ENCODE peak calls at places on chromosome 6, in seven cellular contexts. W, H, T, U, V, E and A are unnamed samples.

GRCh38 chr6:52301326-52301725 is 16.8 kb upstream of the MCM3 start:
- DNase-seq in W (no peak), H (no peak), T (no peak), U (no peak), V (no peak), E (no peak), A (no peak)

GRCh38 chr6:21594427-21595264 is 1.1 kb downstream of the SOX4 start:
- DNase-seq in W (peak), H (peak), T (peak), U (peak), V (peak), E (peak), A (peak)

GRCh38 chr6:159062564-159062945 is 17.8 kb upstream of the TAGAP start:
- DNase-seq in W (peak), H (no peak), T (no peak), U (no peak), V (no peak), E (no peak), A (peak)

GRCh38 chr6:27149140-27149539 is 98.4 kb upstream of the PRSS16 start:
- DNase-seq in W (peak), H (no peak), T (no peak), U (no peak), V (no peak), E (no peak), A (no peak)

GRCh38 chr6:40693767-40694166 is 106.6 kb upstream of the LRFN2 start:
- DNase-seq in W (no peak), H (no peak), T (no peak), U (no peak), V (no peak), E (no peak), A (no peak)

GRCh38 chr6:161301338-161301737 is 27.5 kb upstream of the AGPAT4 start:
- DNase-seq in W (no peak), H (no peak), T (peak), U (no peak), V (no peak), E (no peak), A (no peak)

GRCh38 chr6:125995972-125996580 is 9.7 kb downstream of the TRMT11 start:
- DNase-seq in W (peak), H (peak), T (peak), U (peak), V (peak), E (peak), A (peak)

GRCh38 chr6:16562498-16562897 is 198.8 kb downstream of the ATXN1 start:
- DNase-seq in W (no peak), H (no peak), T (peak), U (no peak), V (no peak), E (peak), A (no peak)

GRCh38 chr6:119333707-119334295 is 15.8 kb downstream of the MAN1A1 start:
- DNase-seq in W (no peak), H (no peak), T (no peak), U (no peak), V (peak), E (no peak), A (no peak)

GRCh38 chr6:124530926-124531325 is 431.3 kb upstream of the RNF217 start:
- DNase-seq in W (no peak), H (no peak), T (no peak), U (no peak), V (no peak), E (no peak), A (no peak)

GRCh38 chr6:159056003-159056402 is 11.2 kb upstream of the TAGAP start:
- DNase-seq in W (no peak), H (no peak), T (no peak), U (no peak), V (no peak), E (no peak), A (no peak)

GRCh38 chr6:33966536-33966935 is 162.7 kb upstream of the MLN start:
- DNase-seq in W (no peak), H (no peak), T (no peak), U (no peak), V (no peak), E (no peak), A (no peak)

GRCh38 chr6:170086639-170087420 is 204.0 kb downstream of the DLL1 start:
- DNase-seq in W (no peak), H (no peak), T (no peak), U (peak), V (no peak), E (no peak), A (no peak)

GRCh38 chr6:90918361-90918760 is 331.5 kb upstream of the MAP3K7 start:
- DNase-seq in W (no peak), H (no peak), T (no peak), U (no peak), V (no peak), E (no peak), A (no peak)